ENCODE peak calls at places on chromosomes 13 and 19, in eight cellular contexts. Y, X, F, G, K, Q, E and W are unnamed samples.

GRCh38 chr13:113759525-113760137 is 605 bp downstream of the TMEM255B start:
- DNase-seq in K (no peak), X (peak; percentile 62), F (peak; percentile 12), Q (peak; percentile 25), E (peak; percentile 13), Y (no peak), G (no peak), W (no peak)

GRCh38 chr13:101640797-101641400 is 188.4 kb downstream of the ITGBL1 start:
- DNase-seq in F (no peak), Q (no peak), E (no peak), K (no peak), Y (peak; percentile 18), X (no peak), G (no peak), W (no peak)

GRCh38 chr13:51632643-51633357 is 48.5 kb downstream of the WDFY2 start:
- DNase-seq in E (no peak), Y (no peak), Q (no peak), X (no peak), G (no peak), K (no peak), F (peak; percentile 39), W (no peak)

GRCh38 chr19:20661150-20661819 is at the start of gene ZNF626:
- DNase-seq in X (peak; percentile 98), F (peak; percentile 98), Y (peak; percentile 92), E (peak; percentile 99), K (peak; percentile 87), Q (peak; percentile 98), G (peak; percentile 87), W (peak; percentile 79)

GRCh38 chr13:99980201-99981114 is 1.1 kb upstream of the ZIC2 start:
- DNase-seq in F (peak; percentile 79), G (no peak), E (peak; percentile 85), X (peak; percentile 82), Q (peak; percentile 69), K (peak; percentile 83), Y (no peak), W (peak; percentile 85)

GRCh38 chr19:52191374-52191773 is 1.5 kb downstream of the PPP2R1A start:
- DNase-seq in E (no peak), Y (no peak), K (no peak), Q (no peak), F (peak; percentile 18), G (no peak), X (no peak), W (no peak)

GRCh38 chr19:2555422-2556220 is 79.7 kb downstream of the GADD45B start:
- DNase-seq in X (peak; percentile 59), F (no peak), Y (no peak), E (no peak), G (no peak), K (no peak), Q (no peak), W (peak; percentile 27)

GRCh38 chr13:33870046-33870668 is 52.2 kb downstream of the RFC3 start:
- DNase-seq in K (no peak), E (no peak), F (peak; percentile 71), Q (no peak), X (no peak), Y (no peak), G (no peak), W (no peak)

GRCh38 chr13:109779074-109779473 is 7.3 kb downstream of the IRS2 start:
- DNase-seq in F (no peak), G (peak; percentile 29), K (no peak), X (no peak), E (no peak), Y (no peak), Q (no peak), W (no peak)

GRCh38 chr19:55346725-55347441 is 7.2 kb downstream of the KMT5C start:
- DNase-seq in G (no peak), K (no peak), Q (no peak), Y (no peak), F (no peak), X (no peak), E (no peak), W (no peak)

GRCh38 chr13:74258951-74259350 is 124.7 kb upstream of the KLF12 start:
- DNase-seq in K (no peak), G (no peak), Y (no peak), E (no peak), X (no peak), F (no peak), Q (no peak), W (no peak)

GRCh38 chr13:37192986-37193385 is 87.5 kb upstream of the CSNK1A1L start:
- DNase-seq in Y (no peak), E (no peak), X (no peak), Q (no peak), G (no peak), F (no peak), K (no peak), W (no peak)

GRCh38 chr19:14375055-14375581 is 6.1 kb upstream of the ADGRE5 start:
- DNase-seq in E (no peak), K (peak; percentile 6), X (no peak), F (peak; percentile 20), Y (no peak), G (peak; percentile 52), Q (peak; percentile 52), W (peak; percentile 80)

GRCh38 chr13:69565334-69565733 is 542.3 kb upstream of the ATXN8OS start:
- DNase-seq in X (no peak), F (no peak), Y (no peak), E (no peak), Q (no peak), K (peak; percentile 8), G (no peak), W (no peak)

GRCh38 chr19:27890206-27890605 is 1322.7 kb downstream of the UQCRFS1 start:
- DNase-seq in K (no peak), F (no peak), Y (no peak), X (no peak), Q (no peak), G (no peak), E (no peak), W (no peak)

GRCh38 chr19:27887946-27888345 is 1325.0 kb downstream of the UQCRFS1 start:
- DNase-seq in Y (no peak), G (no peak), K (no peak), F (no peak), Q (no peak), E (no peak), X (no peak), W (no peak)

GRCh38 chr19:27890696-27891095 is 1322.3 kb downstream of the UQCRFS1 start:
- DNase-seq in G (no peak), K (no peak), F (no peak), X (no peak), Y (no peak), E (no peak), Q (no peak), W (no peak)

GRCh38 chr19:27891411-27891810 is 1321.5 kb downstream of the UQCRFS1 start:
- DNase-seq in X (no peak), Y (no peak), K (no peak), G (no peak), F (no peak), E (no peak), Q (no peak), W (no peak)

DNA sequence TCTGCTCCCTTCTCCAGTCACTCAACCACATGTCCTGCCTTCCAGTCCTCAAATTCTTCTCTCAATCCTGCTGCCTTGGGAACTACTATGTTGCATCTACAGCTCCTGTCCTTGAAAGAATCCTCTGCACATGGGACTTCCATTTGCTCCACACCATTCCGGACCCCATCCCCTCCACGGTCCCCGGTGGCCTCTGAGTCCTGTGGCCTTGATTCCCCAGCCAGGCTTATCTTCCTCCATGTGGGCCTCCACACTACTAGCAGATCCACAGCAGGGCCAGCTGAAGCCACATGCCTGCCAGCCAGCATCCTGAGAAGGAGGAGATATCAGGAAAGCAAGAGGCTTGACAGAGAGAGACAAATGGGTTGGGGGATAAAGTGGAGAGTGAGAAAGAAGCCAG is 1323.8 kb downstream of the UQCRFS1 start:
- DNase-seq in E (no peak), X (no peak), K (no peak), G (no peak), Q (no peak), Y (no peak), F (no peak), W (no peak)
- H3K9me3 ChIP-seq in E (peaks cover 3% of the 10 kb centered on the region), X (no peaks in the 10 kb centered on the region), K (no peaks in the 10 kb centered on the region), G (peaks cover 6% of the 10 kb centered on the region), Q (no peaks in the 10 kb centered on the region), Y (peaks cover 75% of the 10 kb centered on the region), F (no peaks in the 10 kb centered on the region), W (no peaks in the 10 kb centered on the region)

GRCh38 chr19:53485046-53486004 is 17.8 kb downstream of the ZNF813 start:
- DNase-seq in Q (no peak), K (no peak), X (no peak), E (no peak), G (no peak), Y (no peak), F (no peak), W (no peak)
- H3K9me3 ChIP-seq in Q (peaks cover 18% of the 10 kb centered on the region), K (peaks cover 13% of the 10 kb centered on the region), X (no peaks in the 10 kb centered on the region), E (no peaks in the 10 kb centered on the region), G (peaks cover 45% of the 10 kb centered on the region), Y (peaks cover 27% of the 10 kb centered on the region), F (no peaks in the 10 kb centered on the region), W (peaks cover 5% of the 10 kb centered on the region)

GRCh38 chr19:23509686-23510450 is 114.6 kb upstream of the ZNF91 start:
- DNase-seq in Q (no peak), G (no peak), F (no peak), E (no peak), K (no peak), X (no peak), Y (no peak), W (no peak)
- H3K9me3 ChIP-seq in Q (no peaks in the 10 kb centered on the region), G (no peaks in the 10 kb centered on the region), F (no peaks in the 10 kb centered on the region), E (no peaks in the 10 kb centered on the region), K (no peaks in the 10 kb centered on the region), X (no peaks in the 10 kb centered on the region), Y (peaks cover 46% of the 10 kb centered on the region), W (no peaks in the 10 kb centered on the region)

DNA sequence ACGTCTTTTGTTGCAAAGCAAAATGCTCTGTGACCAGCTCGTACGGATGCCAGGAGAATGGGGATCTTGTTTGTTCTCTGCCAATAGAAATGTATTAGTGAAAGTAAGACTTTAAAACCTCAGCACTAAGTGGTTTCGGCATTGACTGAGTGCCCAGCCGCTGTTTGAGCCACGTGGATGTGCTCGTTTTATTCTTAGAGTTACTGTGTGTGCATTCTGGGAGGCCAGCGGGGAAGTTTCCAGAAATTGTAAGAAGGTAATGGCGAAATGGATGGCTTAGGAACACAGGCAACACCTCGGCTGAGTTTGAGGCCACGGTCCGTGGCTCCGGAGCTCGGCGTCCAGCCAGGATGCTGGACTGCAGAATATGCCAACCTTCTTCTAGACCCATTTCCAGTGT is 117.0 kb upstream of the USP29 start:
- DNase-seq in K (no peak), Y (no peak), X (no peak), F (no peak), E (no peak), Q (no peak), G (no peak), W (no peak)
- H3K9me3 ChIP-seq in K (no peaks in the 10 kb centered on the region), Y (peaks cover 64% of the 10 kb centered on the region), X (no peaks in the 10 kb centered on the region), F (no peaks in the 10 kb centered on the region), E (no peaks in the 10 kb centered on the region), Q (no peaks in the 10 kb centered on the region), G (no peaks in the 10 kb centered on the region), W (peaks cover 55% of the 10 kb centered on the region)

DNA sequence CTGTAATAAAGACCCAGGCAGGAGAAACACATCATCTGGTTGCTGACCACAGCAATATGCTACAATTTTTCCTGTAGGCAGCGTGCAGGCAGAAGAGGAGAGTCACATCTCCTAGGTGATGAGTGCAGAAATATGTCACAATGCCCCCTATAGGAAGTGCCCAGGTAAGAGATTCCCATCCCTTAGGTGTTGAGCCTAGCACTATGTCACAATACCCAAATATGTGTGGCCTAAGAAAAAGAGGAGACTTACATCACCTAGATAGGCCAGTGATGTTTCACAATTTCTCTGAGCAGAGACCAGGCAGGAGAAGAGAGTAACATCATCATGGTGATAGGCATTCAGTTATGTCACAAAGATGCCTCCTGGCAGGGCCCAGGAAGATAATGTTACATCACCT is 49.4 kb upstream of the ZNF728 start:
- DNase-seq in K (no peak), F (no peak), Y (no peak), Q (no peak), E (no peak), G (no peak), X (no peak), W (no peak)
- H3K9me3 ChIP-seq in K (no peaks in the 10 kb centered on the region), F (no peaks in the 10 kb centered on the region), Y (peaks cover 14% of the 10 kb centered on the region), Q (no peaks in the 10 kb centered on the region), E (no peaks in the 10 kb centered on the region), G (no peaks in the 10 kb centered on the region), X (no peaks in the 10 kb centered on the region), W (no peaks in the 10 kb centered on the region)

GRCh38 chr19:43913383-43913782 is 21.7 kb downstream of the ZNF45 start:
- DNase-seq in Q (no peak), F (no peak), Y (no peak), G (no peak), K (no peak), E (no peak), X (no peak), W (no peak)
- H3K9me3 ChIP-seq in Q (peaks cover 54% of the 10 kb centered on the region), F (peaks cover 6% of the 10 kb centered on the region), Y (peaks cover 27% of the 10 kb centered on the region), G (peaks cover 31% of the 10 kb centered on the region), K (peaks cover 16% of the 10 kb centered on the region), E (peaks cover 8% of the 10 kb centered on the region), X (peaks cover 30% of the 10 kb centered on the region), W (peaks cover 9% of the 10 kb centered on the region)